ENCODE peak calls at places on chromosomes 2 and 18, in nine cellular contexts. X is right atrium auricular region, L is adipocyte, Q is body of pancreas, A is NCI-H524 treated with DMSO at 0.1 percent for 48 hours, K is GF-D8, P is colonic mucosa, W is M059J, T is GM04503. V is an unnamed sample.

GRCh38 chr18:2641638-2642037 is 13.9 kb upstream of the SMCHD1 start:
- DNase-seq in T (no peak), K (no peak), W (peak; percentile 65), Q (no peak), P (no peak), X (no peak), A (no peak), L (peak; percentile 35), V (no peak)

GRCh38 chr2:7620255-7620654 is 703.0 kb downstream of the RNF144A start:
- DNase-seq in P (no peak), T (no peak), X (no peak), L (peak; percentile 24), K (no peak), A (no peak), W (no peak), Q (no peak), V (no peak)

GRCh38 chr18:8019600-8019999 is 452.5 kb downstream of the PTPRM start:
- DNase-seq in W (no peak), K (no peak), X (no peak), P (no peak), Q (no peak), A (no peak), L (no peak), T (no peak), V (no peak)

GRCh38 chr2:220466251-220466691 is 838.8 kb downstream of the SLC4A3 start:
- DNase-seq in P (no peak), T (no peak), X (no peak), Q (no peak), K (no peak), L (no peak), W (no peak), A (no peak), V (no peak)

GRCh38 chr2:25109822-25110221 is 58.6 kb downstream of the POMC start:
- DNase-seq in T (no peak), X (no peak), W (no peak), Q (no peak), A (no peak), L (no peak), K (no peak), P (no peak), V (no peak)

GRCh38 chr2:67048314-67048713 is 348.8 kb upstream of the ETAA1 start:
- DNase-seq in W (no peak), P (no peak), K (no peak), T (no peak), Q (no peak), L (no peak), A (no peak), X (no peak), V (no peak)

GRCh38 chr2:171957061-171957460 is 34.8 kb downstream of the HAT1 start:
- DNase-seq in W (peak; percentile 55), T (no peak), L (peak; percentile 7), Q (no peak), K (peak; percentile 65), X (no peak), P (no peak), A (no peak), V (no peak)

GRCh38 chr18:59659486-59660187 is 37.6 kb downstream of the CCBE1 start:
- DNase-seq in A (no peak), T (no peak), X (no peak), L (no peak), K (no peak), P (no peak), Q (no peak), W (peak; percentile 59), V (no peak)

GRCh38 chr2:238158807-238159539 is at the start of gene ERFE:
- DNase-seq in L (peak; percentile 84), T (no peak), Q (no peak), K (no peak), W (peak; percentile 25), P (no peak), X (no peak), A (no peak), V (no peak)

GRCh38 chr2:232877940-232878511 is 8.0 kb downstream of the SNORC start:
- DNase-seq in K (no peak), W (no peak), Q (no peak), A (no peak), P (no peak), T (no peak), L (no peak), X (no peak), V (no peak)

GRCh38 chr2:52335727-52336126 is 1303.8 kb upstream of the NRXN1 start:
- DNase-seq in L (no peak), X (no peak), A (no peak), K (no peak), T (no peak), W (no peak), P (no peak), Q (no peak), V (no peak)

GRCh38 chr2:62941413-62941812 is 109.2 kb upstream of the OTX1 start:
- DNase-seq in L (no peak), K (no peak), T (no peak), Q (no peak), X (no peak), W (no peak), A (no peak), P (no peak), V (no peak)

GRCh38 chr2:205596581-205596980 is 85.7 kb upstream of the NRP2 start:
- DNase-seq in W (no peak), T (no peak), X (no peak), P (no peak), Q (no peak), K (no peak), A (no peak), L (no peak), V (no peak)

GRCh38 chr2:40095003-40095402 is 315.9 kb upstream of the THUMPD2 start:
- DNase-seq in L (peak; percentile 58), P (no peak), A (no peak), X (no peak), Q (no peak), T (peak; percentile 59), K (no peak), W (peak; percentile 92), V (peak; percentile 55)

GRCh38 chr2:18514838-18515461 is 45.5 kb downstream of the RDH14 start:
- DNase-seq in A (no peak), W (no peak), T (no peak), L (peak; percentile 58), X (no peak), Q (no peak), P (no peak), K (no peak), V (no peak)

GRCh38 chr2:120437604-120438000 is 91.7 kb downstream of the INHBB start:
- DNase-seq in P (no peak), X (no peak), W (no peak), K (no peak), A (no peak), L (no peak), T (no peak), Q (no peak), V (no peak)

GRCh38 chr2:235936493-235936892 is 231.7 kb downstream of the GBX2 start:
- DNase-seq in Q (no peak), P (no peak), K (no peak), W (no peak), X (no peak), A (no peak), L (no peak), T (no peak), V (no peak)

GRCh38 chr18:159037-159652 is 788 bp downstream of the USP14 start:
- DNase-seq in L (peak; percentile 33), W (peak; percentile 23), Q (no peak), X (no peak), P (no peak), A (no peak), K (no peak), T (no peak), V (no peak)

V was measured in DMS 273 treated with DMSO at 0.1 percent for 48 hours.